ENCODE peak calls at places on chromosomes 11 and 22, in ten cellular contexts. One of them, this sample, is unnamed.

GRCh38 chr22:48938741-48939140 is 888.9 kb downstream of the BRD1 start:
- DNase-seq in pancreas: no peak
- DNase-seq in esophagus squamous epithelium: no peak
- DNase-seq in stimulated activated CD8-positive, alpha-beta memory T cell treated with anti-CD3 and anti-CD28 coated beads, Interleukin-7, amount 100 ng/mL, for 48 hours: no peak
- DNase-seq in B cell: no peak
- DNase-seq in Calu3: no peak
- DNase-seq in lower leg skin: peak
- DNase-seq in ELR: no peak
- DNase-seq in stimulated activated CD4-positive, alpha-beta T cell treated with anti-CD3 and anti-CD28 coated beads, Interleukin-1b, Interleukin-23, amount 100 ng/mL, for 4 hours: no peak
- DNase-seq in endothelial cell: no peak
- DNase-seq in this sample: no peak

GRCh38 chr11:33698921-33699320 is 1.7 kb downstream of the C11orf91 start:
- DNase-seq in pancreas: no peak
- DNase-seq in esophagus squamous epithelium: no peak
- DNase-seq in stimulated activated CD8-positive, alpha-beta memory T cell treated with anti-CD3 and anti-CD28 coated beads, Interleukin-7, amount 100 ng/mL, for 48 hours: no peak
- DNase-seq in B cell: no peak
- DNase-seq in Calu3: no peak
- DNase-seq in lower leg skin: no peak
- DNase-seq in ELR: no peak
- DNase-seq in stimulated activated CD4-positive, alpha-beta T cell treated with anti-CD3 and anti-CD28 coated beads, Interleukin-1b, Interleukin-23, amount 100 ng/mL, for 4 hours: no peak
- DNase-seq in endothelial cell: no peak
- DNase-seq in this sample: no peak

GRCh38 chr11:105456950-105457349 is 152.9 kb upstream of the GRIA4 start:
- DNase-seq in pancreas: no peak
- DNase-seq in esophagus squamous epithelium: no peak
- DNase-seq in stimulated activated CD8-positive, alpha-beta memory T cell treated with anti-CD3 and anti-CD28 coated beads, Interleukin-7, amount 100 ng/mL, for 48 hours: no peak
- DNase-seq in B cell: no peak
- DNase-seq in Calu3: no peak
- DNase-seq in lower leg skin: no peak
- DNase-seq in ELR: no peak
- DNase-seq in stimulated activated CD4-positive, alpha-beta T cell treated with anti-CD3 and anti-CD28 coated beads, Interleukin-1b, Interleukin-23, amount 100 ng/mL, for 4 hours: no peak
- DNase-seq in endothelial cell: no peak
- DNase-seq in this sample: no peak

GRCh38 chr11:58524232-58525036 is 16.5 kb upstream of the OR5B21 start:
- DNase-seq in pancreas: peak
- DNase-seq in esophagus squamous epithelium: no peak
- DNase-seq in stimulated activated CD8-positive, alpha-beta memory T cell treated with anti-CD3 and anti-CD28 coated beads, Interleukin-7, amount 100 ng/mL, for 48 hours: no peak
- DNase-seq in B cell: peak
- DNase-seq in Calu3: peak
- DNase-seq in lower leg skin: peak
- DNase-seq in ELR: peak
- DNase-seq in stimulated activated CD4-positive, alpha-beta T cell treated with anti-CD3 and anti-CD28 coated beads, Interleukin-1b, Interleukin-23, amount 100 ng/mL, for 4 hours: peak
- DNase-seq in endothelial cell: peak
- DNase-seq in this sample: no peak

GRCh38 chr11:128728767-128729587 is 35.1 kb downstream of the FLI1 start:
- DNase-seq in pancreas: no peak
- DNase-seq in esophagus squamous epithelium: no peak
- DNase-seq in stimulated activated CD8-positive, alpha-beta memory T cell treated with anti-CD3 and anti-CD28 coated beads, Interleukin-7, amount 100 ng/mL, for 48 hours: no peak
- DNase-seq in B cell: no peak
- DNase-seq in Calu3: no peak
- DNase-seq in lower leg skin: peak
- DNase-seq in ELR: no peak
- DNase-seq in stimulated activated CD4-positive, alpha-beta T cell treated with anti-CD3 and anti-CD28 coated beads, Interleukin-1b, Interleukin-23, amount 100 ng/mL, for 4 hours: no peak
- DNase-seq in endothelial cell: no peak
- DNase-seq in this sample: no peak

GRCh38 chr22:32644252-32645100 is 157.0 kb upstream of the TIMP3 start:
- DNase-seq in pancreas: no peak
- DNase-seq in esophagus squamous epithelium: no peak
- DNase-seq in stimulated activated CD8-positive, alpha-beta memory T cell treated with anti-CD3 and anti-CD28 coated beads, Interleukin-7, amount 100 ng/mL, for 48 hours: no peak
- DNase-seq in B cell: no peak
- DNase-seq in Calu3: peak
- DNase-seq in lower leg skin: peak
- DNase-seq in ELR: peak
- DNase-seq in stimulated activated CD4-positive, alpha-beta T cell treated with anti-CD3 and anti-CD28 coated beads, Interleukin-1b, Interleukin-23, amount 100 ng/mL, for 4 hours: peak
- DNase-seq in endothelial cell: peak
- DNase-seq in this sample: no peak

GRCh38 chr11:117505285-117505970 is 177.8 kb downstream of the CEP164 start:
- DNase-seq in pancreas: no peak
- DNase-seq in esophagus squamous epithelium: no peak
- DNase-seq in stimulated activated CD8-positive, alpha-beta memory T cell treated with anti-CD3 and anti-CD28 coated beads, Interleukin-7, amount 100 ng/mL, for 48 hours: no peak
- DNase-seq in B cell: no peak
- DNase-seq in Calu3: no peak
- DNase-seq in lower leg skin: no peak
- DNase-seq in ELR: no peak
- DNase-seq in stimulated activated CD4-positive, alpha-beta T cell treated with anti-CD3 and anti-CD28 coated beads, Interleukin-1b, Interleukin-23, amount 100 ng/mL, for 4 hours: no peak
- DNase-seq in endothelial cell: no peak
- DNase-seq in this sample: no peak

GRCh38 chr11:27218498-27219038 is 144.4 kb downstream of the CCDC34 start:
- DNase-seq in pancreas: no peak
- DNase-seq in esophagus squamous epithelium: no peak
- DNase-seq in stimulated activated CD8-positive, alpha-beta memory T cell treated with anti-CD3 and anti-CD28 coated beads, Interleukin-7, amount 100 ng/mL, for 48 hours: no peak
- DNase-seq in B cell: no peak
- DNase-seq in Calu3: no peak
- DNase-seq in lower leg skin: no peak
- DNase-seq in ELR: peak
- DNase-seq in stimulated activated CD4-positive, alpha-beta T cell treated with anti-CD3 and anti-CD28 coated beads, Interleukin-1b, Interleukin-23, amount 100 ng/mL, for 4 hours: no peak
- DNase-seq in endothelial cell: no peak
- DNase-seq in this sample: no peak

GRCh38 chr11:75261474-75261847 is 20.9 kb downstream of the TPBGL start:
- DNase-seq in pancreas: no peak
- DNase-seq in esophagus squamous epithelium: no peak
- DNase-seq in stimulated activated CD8-positive, alpha-beta memory T cell treated with anti-CD3 and anti-CD28 coated beads, Interleukin-7, amount 100 ng/mL, for 48 hours: no peak
- DNase-seq in B cell: peak
- DNase-seq in Calu3: no peak
- DNase-seq in lower leg skin: peak
- DNase-seq in ELR: no peak
- DNase-seq in stimulated activated CD4-positive, alpha-beta T cell treated with anti-CD3 and anti-CD28 coated beads, Interleukin-1b, Interleukin-23, amount 100 ng/mL, for 4 hours: no peak
- DNase-seq in endothelial cell: no peak
- DNase-seq in this sample: no peak

GRCh38 chr11:42524534-42525227 is 787.1 kb upstream of the API5 start:
- DNase-seq in pancreas: peak
- DNase-seq in esophagus squamous epithelium: no peak
- DNase-seq in stimulated activated CD8-positive, alpha-beta memory T cell treated with anti-CD3 and anti-CD28 coated beads, Interleukin-7, amount 100 ng/mL, for 48 hours: no peak
- DNase-seq in B cell: peak
- DNase-seq in Calu3: peak
- DNase-seq in lower leg skin: no peak
- DNase-seq in ELR: peak
- DNase-seq in stimulated activated CD4-positive, alpha-beta T cell treated with anti-CD3 and anti-CD28 coated beads, Interleukin-1b, Interleukin-23, amount 100 ng/mL, for 4 hours: no peak
- DNase-seq in endothelial cell: peak
- DNase-seq in this sample: peak

GRCh38 chr11:12066799-12067508 is 43.4 kb upstream of the MICAL2 start:
- DNase-seq in pancreas: no peak
- DNase-seq in esophagus squamous epithelium: no peak
- DNase-seq in stimulated activated CD8-positive, alpha-beta memory T cell treated with anti-CD3 and anti-CD28 coated beads, Interleukin-7, amount 100 ng/mL, for 48 hours: no peak
- DNase-seq in B cell: no peak
- DNase-seq in Calu3: peak
- DNase-seq in lower leg skin: peak
- DNase-seq in ELR: peak
- DNase-seq in stimulated activated CD4-positive, alpha-beta T cell treated with anti-CD3 and anti-CD28 coated beads, Interleukin-1b, Interleukin-23, amount 100 ng/mL, for 4 hours: no peak
- DNase-seq in endothelial cell: no peak
- DNase-seq in this sample: no peak

GRCh38 chr11:29435421-29435820 is 581.4 kb downstream of the KCNA4 start:
- DNase-seq in pancreas: no peak
- DNase-seq in esophagus squamous epithelium: no peak
- DNase-seq in stimulated activated CD8-positive, alpha-beta memory T cell treated with anti-CD3 and anti-CD28 coated beads, Interleukin-7, amount 100 ng/mL, for 48 hours: no peak
- DNase-seq in B cell: no peak
- DNase-seq in Calu3: no peak
- DNase-seq in lower leg skin: no peak
- DNase-seq in ELR: no peak
- DNase-seq in stimulated activated CD4-positive, alpha-beta T cell treated with anti-CD3 and anti-CD28 coated beads, Interleukin-1b, Interleukin-23, amount 100 ng/mL, for 4 hours: no peak
- DNase-seq in endothelial cell: no peak
- DNase-seq in this sample: no peak

GRCh38 chr22:20951932-20952380 is 15.1 kb upstream of the AIFM3 start:
- DNase-seq in pancreas: no peak
- DNase-seq in esophagus squamous epithelium: no peak
- DNase-seq in stimulated activated CD8-positive, alpha-beta memory T cell treated with anti-CD3 and anti-CD28 coated beads, Interleukin-7, amount 100 ng/mL, for 48 hours: no peak
- DNase-seq in B cell: no peak
- DNase-seq in Calu3: peak
- DNase-seq in lower leg skin: no peak
- DNase-seq in ELR: no peak
- DNase-seq in stimulated activated CD4-positive, alpha-beta T cell treated with anti-CD3 and anti-CD28 coated beads, Interleukin-1b, Interleukin-23, amount 100 ng/mL, for 4 hours: no peak
- DNase-seq in endothelial cell: no peak
- DNase-seq in this sample: no peak

GRCh38 chr22:45776313-45776585 is 104.6 kb downstream of the ATXN10 start:
- DNase-seq in pancreas: no peak
- DNase-seq in esophagus squamous epithelium: no peak
- DNase-seq in stimulated activated CD8-positive, alpha-beta memory T cell treated with anti-CD3 and anti-CD28 coated beads, Interleukin-7, amount 100 ng/mL, for 48 hours: no peak
- DNase-seq in B cell: no peak
- DNase-seq in Calu3: no peak
- DNase-seq in lower leg skin: no peak
- DNase-seq in ELR: no peak
- DNase-seq in stimulated activated CD4-positive, alpha-beta T cell treated with anti-CD3 and anti-CD28 coated beads, Interleukin-1b, Interleukin-23, amount 100 ng/mL, for 4 hours: no peak
- DNase-seq in endothelial cell: no peak
- DNase-seq in this sample: no peak